ENCODE peak calls at places on chromosomes 6 and 20, in six cellular contexts. V is SK-N-SH, B is tibial artery, T is B cell, G is ovary, A is heart left ventricle. S is an unnamed sample.

GRCh38 chr20:57082546-57082945 is 183.9 kb downstream of the BMP7 start:
- DNase-seq in V (no peak), B (no peak), T (no peak), G (no peak), A (no peak), S (no peak)

GRCh38 chr6:9458424-9458823 is 956.5 kb downstream of the TFAP2A start:
- DNase-seq in V (no peak), B (no peak), T (no peak), G (no peak), A (no peak), S (no peak)

GRCh38 chr20:6081236-6081635 is 27.4 kb upstream of the LRRN4 start:
- DNase-seq in V (no peak), B (no peak), T (no peak), G (no peak), A (peak; percentile 42), S (no peak)

GRCh38 chr6:160883999-160884398 is 107.6 kb upstream of the MAP3K4 start:
- DNase-seq in V (no peak), B (no peak), T (no peak), G (no peak), A (no peak), S (no peak)

GRCh38 chr6:137866200-137866913 is 702 bp upstream of the TNFAIP3 start:
- DNase-seq in V (no peak), B (peak; percentile 52), T (no peak), G (peak; percentile 69), A (no peak), S (peak; percentile 39)

GRCh38 chr6:61614119-61614518 is 671.9 kb downstream of the KHDRBS2 start:
- DNase-seq in V (no peak), B (no peak), T (no peak), G (no peak), A (no peak), S (no peak)

GRCh38 chr6:31814677-31815024 is 432 bp downstream of the HSPA1L start:
- DNase-seq in V (no peak), B (peak; percentile 98), T (peak; percentile 77), G (peak; percentile 97), A (peak; percentile 98), S (peak; percentile 95)

GRCh38 chr20:63627700-63628245 is 872 bp upstream of the GMEB2 start:
- DNase-seq in V (no peak), B (no peak), T (no peak), G (peak; percentile 44), A (no peak), S (no peak)

GRCh38 chr20:3794701-3795420 is 1.2 kb upstream of the CDC25B start:
- DNase-seq in V (peak; percentile 10), B (no peak), T (no peak), G (no peak), A (no peak), S (no peak)

GRCh38 chr6:49555951-49556350 is 5.5 kb downstream of the C6orf141 start:
- DNase-seq in V (no peak), B (no peak), T (no peak), G (no peak), A (no peak), S (no peak)

GRCh38 chr20:61823242-61823641 is 242.4 kb downstream of the TAF4 start:
- DNase-seq in V (no peak), B (no peak), T (no peak), G (no peak), A (no peak), S (no peak)

GRCh38 chr6:44219053-44219814 is 2.5 kb downstream of the MYMX start:
- DNase-seq in V (peak; percentile 92), B (peak; percentile 90), T (peak; percentile 70), G (peak; percentile 87), A (peak; percentile 93), S (peak; percentile 69)

GRCh38 chr6:95544517-95545225 is 32.7 kb upstream of the MANEA start:
- DNase-seq in V (no peak), B (no peak), T (no peak), G (no peak), A (no peak), S (no peak)

GRCh38 chr20:47950103-47950502 is 164.8 kb upstream of the SULF2 start:
- DNase-seq in V (peak; percentile 40), B (no peak), T (no peak), G (peak; percentile 35), A (peak; percentile 55), S (no peak)

GRCh38 chr6:153130515-153131036 is 506 bp downstream of the RGS17 start:
- DNase-seq in V (peak; percentile 88), B (no peak), T (peak; percentile 34), G (no peak), A (no peak), S (no peak)

GRCh38 chr20:62921119-62921687 is 5.1 kb downstream of the DIDO1 start:
- DNase-seq in V (peak; percentile 81), B (no peak), T (peak; percentile 50), G (no peak), A (peak; percentile 53), S (no peak)

GRCh38 chr6:30687659-30688431 is 1.4 kb upstream of the PPP1R18 start:
- DNase-seq in V (peak; percentile 47), B (peak; percentile 55), T (no peak), G (peak; percentile 63), A (peak; percentile 63), S (no peak)

GRCh38 chr6:134637847-134638438 is 312.0 kb downstream of the ALDH8A1 start:
- DNase-seq in V (no peak), B (no peak), T (no peak), G (no peak), A (no peak), S (no peak)

GRCh38 chr6:37585523-37585905 is 85.8 kb upstream of the CCDC167 start:
- DNase-seq in V (no peak), B (no peak), T (no peak), G (no peak), A (no peak), S (no peak)

GRCh38 chr6:36488221-36488620 is 45.4 kb downstream of the KCTD20 start:
- DNase-seq in V (no peak), B (no peak), T (no peak), G (no peak), A (no peak), S (no peak)

DNA sequence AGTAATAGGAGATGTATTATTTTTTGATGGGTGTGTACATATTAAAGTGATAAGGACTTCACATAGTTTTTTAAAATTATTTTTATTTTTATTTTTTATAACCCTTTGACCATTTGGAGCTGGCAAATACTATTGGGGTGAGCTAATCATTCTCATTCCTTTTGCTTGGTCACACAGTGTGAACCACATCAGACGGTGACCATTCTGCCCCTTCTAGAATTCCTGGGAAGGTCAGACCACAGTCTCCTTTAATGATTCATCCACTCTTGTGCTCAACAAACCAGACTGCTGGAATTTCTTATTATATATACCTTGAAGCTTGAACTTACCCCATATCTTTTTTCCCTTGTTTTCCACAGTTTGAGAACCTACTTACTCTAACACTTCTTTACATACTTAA is 23.9 kb upstream of the PRL start:
- DNase-seq in V (no peak), B (no peak), T (no peak), G (no peak), A (no peak), S (no peak)
- TF ChIP-seq CTCF in V (no peak), B (no peak), T (no peak), G (no peak), A (no peak), S (no peak)

DNA sequence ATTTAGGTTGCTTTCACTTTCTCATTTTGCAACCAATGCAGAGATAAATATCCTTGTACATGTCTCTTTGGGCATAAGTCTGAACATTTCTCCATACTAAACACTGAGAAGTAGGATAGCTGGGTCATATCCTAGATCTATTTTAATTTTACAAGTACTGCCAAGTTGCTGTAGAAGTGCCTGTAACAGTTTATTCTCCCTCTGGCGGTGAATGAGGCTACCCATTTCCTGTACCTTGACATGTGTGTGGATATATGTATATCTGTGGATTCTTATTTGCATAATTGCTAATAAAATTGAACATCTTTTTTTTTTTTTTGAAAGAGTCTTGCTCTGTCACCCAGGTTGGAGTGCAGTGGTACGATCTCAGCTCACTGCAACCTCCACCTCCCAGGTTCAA is 48.0 kb upstream of the PNRC1 start:
- DNase-seq in V (no peak), B (no peak), T (no peak), G (no peak), A (no peak), S (no peak)
- TF ChIP-seq CTCF in V (no peak), B (peak; percentile 28), T (no peak), G (no peak), A (peak; percentile 23), S (no peak)

DNA sequence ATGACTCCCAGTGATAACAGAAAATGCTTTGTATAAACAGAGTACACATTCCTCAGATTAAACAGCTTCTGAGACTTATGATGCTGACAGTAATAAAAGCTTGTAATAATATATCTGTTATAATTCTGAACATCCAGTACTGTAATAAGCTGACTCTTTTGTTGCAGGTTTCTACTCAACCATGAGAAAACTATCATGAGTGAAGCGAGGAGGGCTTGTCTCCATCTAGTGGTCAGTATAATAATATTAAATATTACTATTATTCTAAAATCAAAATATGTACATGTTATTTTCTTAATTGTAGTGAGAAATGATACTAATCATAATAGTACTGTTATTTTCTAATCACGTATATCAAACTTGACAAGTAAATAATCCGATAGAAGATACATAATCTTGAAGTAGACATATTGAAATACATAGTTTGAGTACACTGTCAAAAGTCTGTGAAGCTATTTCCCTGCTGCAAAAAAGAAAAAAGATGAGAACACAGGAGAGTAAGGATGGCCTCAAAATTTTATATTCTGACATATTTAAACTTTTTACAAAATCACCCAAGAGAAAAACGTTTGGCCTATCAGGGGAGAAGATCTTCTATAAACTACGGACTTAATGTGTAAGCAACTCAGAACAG is 183.1 kb downstream of the MOXD1 start:
- DNase-seq in V (peak; percentile 13), B (no peak), T (peak; percentile 8), G (no peak), A (no peak), S (no peak)
- TF ChIP-seq CTCF in V (peak; percentile 56), B (peak; percentile 40), T (peak; percentile 82), G (peak; percentile 29), A (peak; percentile 53), S (peak; percentile 39)

GRCh38 chr20:45098096-45098773 is 2.7 kb downstream of the KCNS1 start:
- DNase-seq in V (peak; percentile 71), B (no peak), T (peak; percentile 62), G (no peak), A (no peak), S (no peak)
- TF ChIP-seq CTCF in V (no peak), B (no peak), T (peak; percentile 27), G (no peak), A (no peak), S (no peak)

GRCh38 chr20:37991506-37992302 is 41.6 kb downstream of the TTI1 start:
- DNase-seq in V (no peak), B (no peak), T (no peak), G (no peak), A (no peak), S (no peak)

GRCh38 chr20:37990571-37991151 is 42.6 kb downstream of the TTI1 start:
- DNase-seq in V (peak; percentile 67), B (peak; percentile 23), T (peak; percentile 61), G (no peak), A (peak; percentile 92), S (no peak)

GRCh38 chr20:37995856-37996625 is 37.2 kb downstream of the TTI1 start:
- DNase-seq in V (no peak), B (no peak), T (no peak), G (no peak), A (no peak), S (no peak)

GRCh38 chr20:37994512-37994911 is 38.7 kb downstream of the TTI1 start:
- DNase-seq in V (no peak), B (no peak), T (no peak), G (no peak), A (peak; percentile 65), S (no peak)

GRCh38 chr20:37992802-37993538 is 40.3 kb downstream of the TTI1 start:
- DNase-seq in V (peak; percentile 71), B (no peak), T (peak; percentile 76), G (no peak), A (peak; percentile 80), S (no peak)
- TF ChIP-seq CTCF in V (peak; percentile 64), B (peak; percentile 14), T (peak; percentile 80), G (peak; percentile 13), A (peak; percentile 57), S (peak; percentile 38)

GRCh38 chr6:166514196-166514595 is 72.3 kb downstream of the RAMACL start:
- DNase-seq in V (no peak), B (no peak), T (no peak), G (no peak), A (no peak), S (no peak)
- TF ChIP-seq CTCF in V (no peak), B (no peak), T (no peak), G (no peak), A (no peak), S (no peak)